ENCODE peak calls at places on chromosomes 3 and 15, in seven cellular contexts. P is nephron progenitor cell, H is A549, Z is tibial artery, N is NCI-H2029, T is GDM1, O is naive B cell. B is an unnamed sample.

GRCh38 chr3:37737134-37737533 is 124.5 kb upstream of the CTDSPL start:
- DNase-seq in P (no peak), H (no peak), Z (no peak), N (no peak), T (no peak), O (no peak), B (peak)

GRCh38 chr3:64188810-64189560 is 36.3 kb downstream of the PRICKLE2 start:
- DNase-seq in P (no peak), H (peak), Z (peak), N (peak), T (no peak), O (no peak), B (peak)

GRCh38 chr15:60006203-60006782 is 2.2 kb downstream of the FOXB1 start:
- DNase-seq in P (peak), H (no peak), Z (no peak), N (peak), T (peak), O (no peak), B (peak)

GRCh38 chr15:20356444-20357138 is 185.0 kb downstream of the GOLGA6L6 start:
- DNase-seq in P (no peak), H (peak), Z (peak), N (no peak), T (no peak), O (peak), B (no peak)

GRCh38 chr3:126391631-126392030 is 3.1 kb upstream of the CFAP100 start:
- DNase-seq in P (no peak), H (no peak), Z (peak), N (no peak), T (no peak), O (no peak), B (no peak)

GRCh38 chr3:134617608-134618472 is 33.0 kb downstream of the KY start:
- DNase-seq in P (no peak), H (no peak), Z (no peak), N (no peak), T (no peak), O (no peak), B (no peak)

GRCh38 chr15:78007965-78008886 is 69.3 kb downstream of the TBC1D2B start:
- DNase-seq in P (no peak), H (no peak), Z (peak), N (no peak), T (no peak), O (no peak), B (no peak)

GRCh38 chr3:149713730-149714654 is 38.3 kb downstream of the COMMD2 start:
- DNase-seq in P (peak), H (no peak), Z (no peak), N (no peak), T (no peak), O (no peak), B (no peak)

GRCh38 chr3:98553021-98553563 is 21.3 kb downstream of the GPR15 start:
- DNase-seq in P (no peak), H (no peak), Z (no peak), N (no peak), T (no peak), O (no peak), B (no peak)

GRCh38 chr3:155548194-155548593 is 196.7 kb downstream of the PLCH1 start:
- DNase-seq in P (no peak), H (peak), Z (no peak), N (no peak), T (no peak), O (no peak), B (no peak)